ENCODE peak calls at places on chromosomes 7 and 10, in seven cellular contexts. I is mucosa of gallbladder; L is kidney glomerular epithelial cell; O is NCI-H1694; C is NCI-H1092 treated with DMSO at 0.1 percent for 48 hours; J is CD8-positive, alpha-beta memory T cell; F is globus pallidus. A is an unnamed sample.

GRCh38 chr10:96863922-96864543 is 31.9 kb downstream of the LCOR start:
- DNase-seq in I (no peak), L (peak), O (no peak), C (peak), J (no peak), F (no peak), A (no peak)

GRCh38 chr10:93475871-93476270 is 6.3 kb downstream of the MYOF start:
- DNase-seq in I (no peak), L (peak), O (no peak), C (no peak), J (no peak), F (no peak), A (no peak)

GRCh38 chr7:98913612-98914011 is 35.3 kb downstream of the TRRAP start:
- DNase-seq in I (no peak), L (no peak), O (peak), C (no peak), J (no peak), F (no peak), A (no peak)

GRCh38 chr7:140010194-140010895 is 52.4 kb downstream of the PARP12 start:
- DNase-seq in I (no peak), L (no peak), O (no peak), C (no peak), J (no peak), F (no peak), A (no peak)

GRCh38 chr10:24174014-24174413 is 34.9 kb upstream of the KIAA1217 start:
- DNase-seq in I (no peak), L (no peak), O (no peak), C (no peak), J (no peak), F (no peak), A (no peak)

GRCh38 chr7:108335264-108335918 is 120.8 kb downstream of the NRCAM start:
- DNase-seq in I (no peak), L (no peak), O (no peak), C (peak), J (no peak), F (no peak), A (no peak)

GRCh38 chr10:76456190-76456589 is 1024.8 kb downstream of the LRMDA start:
- DNase-seq in I (no peak), L (no peak), O (no peak), C (no peak), J (no peak), F (no peak), A (no peak)

GRCh38 chr10:580796-581195 is 108.7 kb downstream of the DIP2C start:
- DNase-seq in I (no peak), L (no peak), O (no peak), C (no peak), J (no peak), F (no peak), A (peak)

GRCh38 chr7:119175916-119176627 is 951.6 kb downstream of the ANKRD7 start:
- DNase-seq in I (peak), L (peak), O (peak), C (peak), J (no peak), F (peak), A (peak)

GRCh38 chr7:30970594-30971094 is 6.9 kb downstream of the GHRHR start:
- DNase-seq in I (peak), L (no peak), O (no peak), C (peak), J (no peak), F (no peak), A (no peak)

GRCh38 chr7:22728416-22729029 is 1.5 kb downstream of the IL6 start:
- DNase-seq in I (no peak), L (peak), O (peak), C (no peak), J (no peak), F (no peak), A (peak)

A was measured in pons.